ENCODE peak calls at places on chromosomes 11 and 22, in ten cellular contexts. B is NAMALWA; Y is AG08396; D is HT1080; V is nephron progenitor cell; A is endodermal cell; T is naive thymus-derived CD4-positive, alpha-beta T cell; S is cardiac muscle cell; Q is right cardiac atrium; O is stimulated activated CD4-positive, alpha-beta T cell treated with anti-CD3 and anti-CD28 coated beads, Interleukin-1b, Interleukin-23, amount 100 ng/mL, for 1 hour. L is an unnamed sample.
A peak's percentile ranks its signal among the peaks of the same experiment; 100 is the strongest.

GRCh38 chr11:12006552-12007229 is 1.7 kb downstream of the DKK3 start:
- DNase-seq in B (no peak), Y (no peak), D (no peak), V (no peak), A (no peak), T (no peak), S (no peak), Q (no peak), O (no peak), L (no peak)

GRCh38 chr22:23402275-23403151 is 177.6 kb downstream of the IGLL1 start:
- DNase-seq in B (peak; percentile 87), Y (peak; percentile 73), D (peak; percentile 38), V (peak; percentile 87), A (peak; percentile 93), T (peak; percentile 36), S (peak; percentile 90), Q (peak; percentile 82), O (no peak), L (peak; percentile 17)

GRCh38 chr11:18974192-18974591 is 35.0 kb upstream of the MRGPRX1 start:
- DNase-seq in B (no peak), Y (no peak), D (no peak), V (no peak), A (no peak), T (no peak), S (no peak), Q (no peak), O (no peak), L (no peak)

GRCh38 chr11:94036096-94036495 is 14.9 kb downstream of the HEPHL1 start:
- DNase-seq in B (no peak), Y (no peak), D (peak; percentile 49), V (no peak), A (no peak), T (no peak), S (no peak), Q (no peak), O (no peak), L (no peak)

GRCh38 chr22:23705358-23705757 is 14.5 kb downstream of the RGL4 start:
- DNase-seq in B (no peak), Y (no peak), D (no peak), V (no peak), A (no peak), T (no peak), S (no peak), Q (no peak), O (no peak), L (no peak)

GRCh38 chr11:124233376-124233775 is 7.5 kb upstream of the OR8G1 start:
- DNase-seq in B (no peak), Y (no peak), D (no peak), V (no peak), A (no peak), T (no peak), S (no peak), Q (no peak), O (no peak), L (no peak)

GRCh38 chr11:70202898-70203748 is at the start of gene FADD:
- DNase-seq in B (peak; percentile 97), Y (peak; percentile 98), D (peak; percentile 90), V (peak; percentile 86), A (peak; percentile 96), T (peak; percentile 86), S (peak; percentile 95), Q (peak; percentile 96), O (peak; percentile 79), L (peak; percentile 97)

GRCh38 chr11:109783842-109784241 is 309.4 kb upstream of the ZC3H12C start:
- DNase-seq in B (peak; percentile 9), Y (no peak), D (no peak), V (peak; percentile 4), A (no peak), T (no peak), S (no peak), Q (no peak), O (no peak), L (no peak)

GRCh38 chr22:29811377-29811776 is 26.7 kb downstream of the ASCC2 start:
- DNase-seq in B (no peak), Y (no peak), D (no peak), V (no peak), A (no peak), T (no peak), S (no peak), Q (no peak), O (no peak), L (no peak)

GRCh38 chr11:83970061-83970671 is 684.0 kb upstream of the CCDC90B start:
- DNase-seq in B (peak; percentile 15), Y (no peak), D (no peak), V (no peak), A (no peak), T (no peak), S (no peak), Q (no peak), O (no peak), L (no peak)

GRCh38 chr11:76799061-76799804 is 16.1 kb downstream of the TSKU start:
- DNase-seq in B (peak; percentile 77), Y (peak; percentile 89), D (peak; percentile 58), V (peak; percentile 92), A (peak; percentile 96), T (peak; percentile 69), S (peak; percentile 88), Q (peak; percentile 97), O (peak; percentile 34), L (peak; percentile 87)

GRCh38 chr11:7603031-7603781 is 70.1 kb downstream of the CYB5R2 start:
- DNase-seq in B (no peak), Y (no peak), D (no peak), V (peak; percentile 30), A (no peak), T (no peak), S (no peak), Q (no peak), O (no peak), L (peak; percentile 17)